ENCODE peak calls at places on chromosomes 11 and 22, in six cellular contexts. B is amniotic stem cell; C is iris pigment epithelial cell; L is nephron progenitor cell; E is stimulated activated naive CD8-positive, alpha-beta T cell treated with anti-CD3 and anti-CD28 coated beads, Interleukin-15, amount 100 ng/mL, for 72 hours; Y is progenitor cell of endocrine pancreas. A is an unnamed sample.
A peak's percentile ranks its signal among the peaks of the same experiment; 100 is the strongest.

GRCh38 chr11:87295237-87295636 is 257.5 kb downstream of the TMEM135 start:
- DNase-seq in B (no peak), C (no peak), L (no peak), E (no peak), Y (no peak), A (no peak)

GRCh38 chr22:43110444-43110926 is at the start of gene BIK:
- DNase-seq in B (no peak), C (no peak), L (peak; percentile 62), E (peak; percentile 41), Y (peak; percentile 31), A (no peak)

GRCh38 chr22:46748948-46749681 is 11.1 kb upstream of the CERK start:
- DNase-seq in B (no peak), C (peak; percentile 49), L (no peak), E (no peak), Y (no peak), A (no peak)

GRCh38 chr11:29310016-29310415 is 706.8 kb downstream of the KCNA4 start:
- DNase-seq in B (peak; percentile 49), C (peak; percentile 94), L (no peak), E (no peak), Y (no peak), A (peak; percentile 21)

GRCh38 chr11:125401746-125402145 is 94.3 kb downstream of the FEZ1 start:
- DNase-seq in B (no peak), C (peak; percentile 42), L (peak; percentile 54), E (no peak), Y (no peak), A (no peak)

GRCh38 chr11:129944696-129945095 is 49.3 kb upstream of the NFRKB start:
- DNase-seq in B (no peak), C (no peak), L (no peak), E (no peak), Y (no peak), A (no peak)

GRCh38 chr11:104443387-104443786 is 279.4 kb upstream of the PDGFD start:
- DNase-seq in B (no peak), C (no peak), L (no peak), E (no peak), Y (no peak), A (no peak)

GRCh38 chr11:75656044-75656726 is 12.7 kb downstream of the MAP6 start:
- DNase-seq in B (no peak), C (peak; percentile 22), L (no peak), E (no peak), Y (no peak), A (no peak)

GRCh38 chr11:35623708-35624168 is 5.5 kb downstream of the FJX1 start:
- DNase-seq in B (no peak), C (peak; percentile 92), L (no peak), E (no peak), Y (no peak), A (no peak)

GRCh38 chr11:117712530-117712929 is 84.5 kb downstream of the DSCAML1 start:
- DNase-seq in B (no peak), C (no peak), L (no peak), E (no peak), Y (no peak), A (no peak)

GRCh38 chr11:128884054-128884453 is 7.1 kb upstream of the KCNJ5 start:
- DNase-seq in B (no peak), C (no peak), L (no peak), E (no peak), Y (no peak), A (no peak)

GRCh38 chr22:21947040-21948014 is 5.3 kb downstream of the PPM1F start:
- DNase-seq in B (peak; percentile 61), C (peak; percentile 66), L (no peak), E (no peak), Y (no peak), A (no peak)

GRCh38 chr11:16456366-16456765 is 100.0 kb upstream of the SOX6 start:
- DNase-seq in B (no peak), C (no peak), L (no peak), E (no peak), Y (no peak), A (no peak)

GRCh38 chr11:111097191-111097590 is 148.3 kb upstream of the POU2AF2 start:
- DNase-seq in B (no peak), C (peak; percentile 48), L (no peak), E (no peak), Y (peak; percentile 48), A (peak; percentile 7)

GRCh38 chr11:129698212-129698611 is 117.4 kb upstream of the TMEM45B start:
- DNase-seq in B (no peak), C (no peak), L (no peak), E (no peak), Y (no peak), A (no peak)

GRCh38 chr11:33643167-33643817 is 57.3 kb downstream of the C11orf91 start:
- DNase-seq in B (no peak), C (no peak), L (no peak), E (no peak), Y (no peak), A (no peak)

GRCh38 chr11:78420796-78421209 is 3.2 kb upstream of the GAB2 start:
- DNase-seq in B (no peak), C (peak; percentile 85), L (peak; percentile 5), E (peak; percentile 44), Y (no peak), A (peak; percentile 9)

GRCh38 chr22:35782504-35782903 is 64.8 kb downstream of the APOL5 start:
- DNase-seq in B (no peak), C (no peak), L (no peak), E (no peak), Y (no peak), A (no peak)

GRCh38 chr22:42277232-42277753 is 6.8 kb upstream of the TCF20 start:
- DNase-seq in B (no peak), C (no peak), L (no peak), E (no peak), Y (no peak), A (no peak)

GRCh38 chr22:30754971-30755759 is 60.5 kb downstream of the OSBP2 start:
- DNase-seq in B (peak; percentile 58), C (peak; percentile 81), L (peak; percentile 41), E (peak; percentile 45), Y (peak; percentile 29), A (peak; percentile 55)

GRCh38 chr11:82864268-82864667 is 36.0 kb downstream of the PRCP start:
- DNase-seq in B (no peak), C (peak; percentile 83), L (peak; percentile 31), E (no peak), Y (peak; percentile 11), A (peak; percentile 20)

GRCh38 chr22:48372395-48372794 is 1455.3 kb downstream of the BRD1 start:
- DNase-seq in B (no peak), C (no peak), L (no peak), E (no peak), Y (no peak), A (no peak)

GRCh38 chr11:21511835-21512440 is 680.9 kb upstream of the ANO5 start:
- DNase-seq in B (no peak), C (peak; percentile 21), L (peak; percentile 85), E (peak; percentile 4), Y (peak; percentile 62), A (no peak)

GRCh38 chr22:20638143-20638870 is 130.9 kb downstream of the MED15 start:
- DNase-seq in B (no peak), C (no peak), L (no peak), E (no peak), Y (no peak), A (no peak)

GRCh38 chr11:3195251-3196160 is 23.1 kb downstream of the MRGPRG start:
- DNase-seq in B (no peak), C (no peak), L (peak; percentile 41), E (no peak), Y (no peak), A (no peak)

GRCh38 chr11:5280582-5281102 is 10.9 kb upstream of the HBE1 start:
- DNase-seq in B (peak; percentile 94), C (peak; percentile 99), L (peak; percentile 6), E (no peak), Y (no peak), A (peak; percentile 99)

GRCh38 chr11:126310229-126310991 is 6.5 kb downstream of the DCPS start:
- DNase-seq in B (peak; percentile 33), C (peak; percentile 69), L (peak; percentile 83), E (peak; percentile 57), Y (peak; percentile 69), A (peak; percentile 58)

GRCh38 chr22:21568207-21569075 is 927 bp downstream of the UBE2L3 start:
- DNase-seq in B (no peak), C (peak; percentile 52), L (peak; percentile 41), E (peak; percentile 16), Y (no peak), A (no peak)

A was measured in GM04504.